ENCODE peak calls at places on chromosomes 4 and X, in ten cellular contexts. B is GM23338, A is breast epithelium, T is ovary, X is suprapubic skin, S is upper lobe of right lung, L is neural progenitor cell, G is Panc1, J is body of pancreas, V is psoas muscle. P is an unnamed sample.
A peak's percentile ranks its signal among the peaks of the same experiment; 100 is the strongest.

GRCh38 chrX:83508006-83508405 is at the start of gene POU3F4:
- DNase-seq in S (peak; percentile 45), G (no peak), T (peak; percentile 38), V (no peak), X (no peak), B (peak; percentile 45), L (peak; percentile 83), A (no peak), J (peak; percentile 23), P (no peak)

GRCh38 chr4:9870165-9870564 is 88.7 kb downstream of the DRD5 start:
- DNase-seq in B (no peak), J (no peak), G (no peak), X (no peak), T (no peak), L (no peak), A (no peak), V (no peak), S (no peak), P (peak; percentile 49)

GRCh38 chr4:3767569-3768288 is 1.5 kb downstream of the ADRA2C start:
- DNase-seq in S (no peak), X (no peak), J (peak; percentile 40), G (no peak), V (no peak), T (peak; percentile 51), A (no peak), B (peak; percentile 79), L (peak; percentile 83), P (no peak)

GRCh38 chr4:154618708-154619315 is 6.4 kb upstream of the FGG start:
- DNase-seq in G (no peak), L (peak; percentile 70), X (no peak), A (no peak), S (peak; percentile 66), J (peak; percentile 60), B (peak; percentile 85), V (no peak), T (no peak), P (peak; percentile 13)

GRCh38 chrX:19091596-19091995 is 30.7 kb downstream of the ADGRG2 start:
- DNase-seq in J (no peak), G (no peak), S (no peak), L (no peak), B (no peak), V (no peak), A (no peak), T (no peak), X (no peak), P (no peak)

GRCh38 chrX:139079789-139080188 is 368.3 kb upstream of the FGF13 start:
- DNase-seq in S (no peak), T (no peak), B (no peak), X (no peak), V (no peak), G (no peak), L (no peak), A (no peak), J (no peak), P (no peak)

GRCh38 chrX:50635811-50636365 is 165.3 kb upstream of the DGKK start:
- DNase-seq in X (no peak), V (no peak), B (no peak), G (no peak), L (no peak), T (no peak), S (no peak), J (no peak), A (no peak), P (peak; percentile 16)

GRCh38 chr4:185831125-185831815 is 19.3 kb upstream of the SORBS2 start:
- DNase-seq in L (no peak), B (no peak), J (no peak), G (no peak), A (no peak), T (no peak), S (no peak), X (no peak), V (no peak), P (no peak)

GRCh38 chrX:72554448-72555140 is 18.0 kb downstream of the HDAC8 start:
- DNase-seq in B (peak; percentile 77), S (no peak), V (no peak), X (no peak), G (no peak), J (no peak), L (peak; percentile 74), T (no peak), A (no peak), P (peak; percentile 77)

GRCh38 chr4:22345055-22345454 is 170.8 kb downstream of the ADGRA3 start:
- DNase-seq in T (no peak), J (no peak), G (no peak), B (no peak), S (no peak), L (no peak), V (no peak), X (no peak), A (no peak), P (peak; percentile 40)

DNA sequence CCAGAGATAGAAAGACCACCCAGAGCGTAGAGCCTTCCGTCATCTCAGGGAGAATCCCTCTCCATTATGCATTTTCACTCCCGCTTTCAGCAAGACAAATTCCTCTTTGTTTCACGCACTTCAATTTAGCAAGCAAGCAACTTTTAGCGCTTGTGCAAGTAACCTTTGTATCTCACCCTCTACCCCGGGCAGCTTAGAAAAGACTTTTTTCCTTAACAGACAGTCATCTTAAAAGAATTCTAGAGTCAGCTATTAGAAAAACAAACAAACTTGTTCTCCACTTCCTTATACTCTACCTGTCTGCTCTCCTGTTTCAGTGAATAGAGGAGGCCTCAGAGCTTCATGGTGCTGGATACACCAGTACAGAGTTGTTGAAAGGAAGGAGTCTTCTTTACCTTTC is 12.1 kb downstream of the TIGD2 start:
- DNase-seq in T (no peak), V (no peak), L (no peak), X (no peak), J (no peak), S (no peak), G (no peak), B (peak; percentile 8), A (no peak), P (no peak)
- H3K27ac ChIP-seq in T (no peak overlapping the region), V (no peak overlapping the region), L (no peak overlapping the region), X (peak overlapping the region; percentile 1), J (peak overlapping the region; percentile 27), S (peak overlapping the region; percentile 6), G (no peak overlapping the region), B (no peak overlapping the region), A (peak overlapping the region; percentile 82), P (no peak overlapping the region)

GRCh38 chrX:40262641-40263560 is 165.1 kb upstream of the BCOR start:
- DNase-seq in A (peak; percentile 30), T (peak; percentile 73), V (no peak), B (no peak), J (no peak), X (no peak), G (no peak), L (no peak), S (no peak), P (peak; percentile 66)
- H3K27ac ChIP-seq in A (no peak overlapping the region), T (peak overlapping the region; percentile 77), V (no peak overlapping the region), B (no peak overlapping the region), J (peak overlapping the region; percentile 41), X (no peak overlapping the region), G (no peak overlapping the region), L (no peak overlapping the region), S (peak overlapping the region; percentile 60), P (peak overlapping the region; percentile 92)

DNA sequence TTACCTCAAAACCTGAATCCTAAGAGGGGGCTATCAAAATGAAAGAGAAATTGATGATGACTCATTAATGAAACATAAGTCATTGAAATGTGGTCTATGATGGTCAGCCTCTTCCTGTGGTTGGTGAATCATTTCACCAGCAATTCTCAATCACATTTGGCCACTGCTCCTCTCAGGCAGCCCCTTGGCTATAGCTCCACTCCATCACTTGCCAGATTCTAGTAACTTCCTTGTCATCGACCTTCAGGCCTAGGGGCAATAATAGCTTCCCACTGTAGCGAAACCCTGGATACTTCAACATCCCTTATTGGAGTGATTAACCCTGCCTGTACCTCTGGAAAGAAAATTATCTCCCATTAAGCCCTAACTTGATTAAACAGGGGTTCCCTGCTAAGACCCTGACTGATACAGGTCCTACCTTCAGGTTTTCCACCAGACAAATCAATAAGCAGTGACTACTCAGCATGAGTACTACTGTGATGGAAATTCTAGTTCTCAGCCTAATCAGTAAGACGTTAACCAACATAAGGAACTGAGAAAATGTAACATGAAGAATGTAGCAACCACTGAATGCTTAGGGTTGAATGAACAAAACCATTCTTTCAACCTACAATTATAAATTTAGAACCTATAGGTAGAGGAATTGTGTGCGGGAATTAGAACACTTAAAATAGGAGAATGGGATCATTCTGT is 30.4 kb downstream of the ADH7 start:
- DNase-seq in B (peak; percentile 32), X (no peak), L (no peak), S (no peak), T (no peak), G (peak; percentile 7), A (no peak), J (no peak), V (peak; percentile 35), P (no peak)
- H3K27ac ChIP-seq in B (no peak overlapping the region), X (peak overlapping the region; percentile 81), L (no peak overlapping the region), S (peak overlapping the region; percentile 69), T (peak overlapping the region; percentile 62), G (no peak overlapping the region), A (peak overlapping the region; percentile 74), J (peak overlapping the region; percentile 1), V (peak overlapping the region; percentile 42), P (no peak overlapping the region)

GRCh38 chrX:110409925-110410324 is 51.3 kb downstream of the RTL9 start:
- DNase-seq in S (no peak), X (no peak), V (no peak), G (no peak), J (no peak), L (no peak), T (no peak), A (no peak), B (no peak), P (no peak)

GRCh38 chrX:110406822-110407221 is 48.2 kb downstream of the RTL9 start:
- DNase-seq in J (no peak), L (no peak), S (no peak), A (no peak), B (no peak), X (no peak), T (no peak), V (no peak), G (no peak), P (no peak)

GRCh38 chrX:110410598-110410997 is 52.0 kb downstream of the RTL9 start:
- DNase-seq in J (no peak), B (no peak), G (no peak), V (no peak), T (no peak), A (no peak), L (no peak), X (no peak), S (no peak), P (no peak)

GRCh38 chrX:110407910-110408545 is 49.4 kb downstream of the RTL9 start:
- DNase-seq in G (peak; percentile 43), B (peak; percentile 80), L (peak; percentile 68), X (no peak), V (no peak), J (peak; percentile 66), S (no peak), T (no peak), A (peak; percentile 27), P (peak; percentile 53)

DNA sequence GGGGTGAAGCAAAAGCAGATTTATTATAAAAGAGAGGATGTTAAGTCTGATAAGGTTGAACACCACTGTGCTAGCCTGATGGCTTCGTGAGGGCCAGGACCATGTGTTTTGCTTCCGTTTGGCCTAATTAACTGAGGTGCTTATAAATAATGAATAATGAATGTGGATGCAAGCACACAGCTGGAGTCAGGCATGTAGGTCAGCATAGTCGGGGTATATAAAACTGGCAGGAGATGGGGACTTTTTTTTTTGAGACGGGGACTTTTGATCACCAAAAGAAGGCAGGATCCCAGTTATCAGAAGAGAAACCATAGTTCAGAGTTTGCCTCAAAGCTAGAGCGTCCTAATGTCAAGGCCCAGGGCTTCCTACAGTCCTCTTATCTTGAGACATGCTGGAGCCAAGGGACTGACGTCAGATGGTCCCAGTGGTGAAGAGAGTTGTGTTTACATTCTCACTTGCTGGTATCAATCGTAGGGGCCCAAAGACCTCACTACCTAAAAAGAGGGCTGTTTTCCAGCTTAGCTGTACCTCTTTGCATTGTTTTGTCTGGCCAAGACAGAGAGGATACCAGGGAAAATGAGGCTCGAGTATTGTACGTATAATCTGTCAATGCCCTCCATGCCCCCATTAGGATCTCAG is 50.4 kb downstream of the RTL9 start:
- DNase-seq in T (peak; percentile 48), V (no peak), J (no peak), L (no peak), X (no peak), B (no peak), G (no peak), S (no peak), A (no peak), P (no peak)
- H3K27ac ChIP-seq in T (peak overlapping the region; percentile 29), V (no peak overlapping the region), J (no peak overlapping the region), L (no peak overlapping the region), X (no peak overlapping the region), B (no peak overlapping the region), G (no peak overlapping the region), S (no peak overlapping the region), A (no peak overlapping the region), P (no peak overlapping the region)

P was measured in SJCRH30.